ENCODE peak calls at places on chromosomes 5 and 9, in five cellular contexts. One of them, this sample, is unnamed. For H3K27me3 and H3K4me1, the result is how much of the 10 kb centered on the place peaks cover.

GRCh38 chr9:128892223-128892892 is 10.4 kb downstream of the LRRC8A start:
- DNase-seq in esophagus squamous epithelium: peak
- DNase-seq in Peyer's patch: peak
- DNase-seq in GM12878: no peak
- DNase-seq in heart left ventricle: peak
- DNase-seq in this sample: peak

GRCh38 chr5:6710078-6710477 is 3.2 kb upstream of the TENT4A start:
- DNase-seq in esophagus squamous epithelium: no peak
- DNase-seq in GM12878: no peak
- DNase-seq in Peyer's patch: no peak
- DNase-seq in heart left ventricle: no peak
- DNase-seq in this sample: no peak

GRCh38 chr9:13786131-13786530 is 506.6 kb upstream of the MPDZ start:
- DNase-seq in heart left ventricle: peak
- DNase-seq in Peyer's patch: no peak
- DNase-seq in esophagus squamous epithelium: no peak
- DNase-seq in GM12878: no peak
- DNase-seq in this sample: no peak

GRCh38 chr5:72552041-72552557 is 44.9 kb upstream of the ZNF366 start:
- DNase-seq in esophagus squamous epithelium: no peak
- DNase-seq in GM12878: no peak
- DNase-seq in heart left ventricle: no peak
- DNase-seq in Peyer's patch: no peak
- DNase-seq in this sample: no peak

GRCh38 chr5:38601843-38602424 is 45.5 kb upstream of the LIFR start:
- DNase-seq in esophagus squamous epithelium: no peak
- DNase-seq in heart left ventricle: no peak
- DNase-seq in GM12878: no peak
- DNase-seq in Peyer's patch: no peak
- DNase-seq in this sample: no peak

GRCh38 chr5:78597858-78598415 is 50.6 kb downstream of the LHFPL2 start:
- DNase-seq in Peyer's patch: no peak
- DNase-seq in GM12878: no peak
- DNase-seq in esophagus squamous epithelium: no peak
- DNase-seq in heart left ventricle: no peak
- DNase-seq in this sample: no peak

GRCh38 chr5:167953151-167953788 is 338.2 kb upstream of the WWC1 start:
- DNase-seq in Peyer's patch: no peak
- DNase-seq in esophagus squamous epithelium: no peak
- DNase-seq in GM12878: no peak
- DNase-seq in heart left ventricle: no peak
- DNase-seq in this sample: peak

GRCh38 chr9:91720746-91721705 is 229.0 kb downstream of the ROR2 start:
- DNase-seq in GM12878: no peak
- DNase-seq in heart left ventricle: no peak
- DNase-seq in Peyer's patch: no peak
- DNase-seq in esophagus squamous epithelium: no peak
- DNase-seq in this sample: no peak

GRCh38 chr5:150154618-150155134 is 969 bp downstream of the PDGFRB start:
- DNase-seq in GM12878: no peak
- DNase-seq in heart left ventricle: no peak
- DNase-seq in Peyer's patch: no peak
- DNase-seq in esophagus squamous epithelium: no peak
- DNase-seq in this sample: no peak

GRCh38 chr9:127883959-127884358 is 6.5 kb upstream of the AK1 start:
- DNase-seq in heart left ventricle: peak
- DNase-seq in Peyer's patch: no peak
- DNase-seq in GM12878: no peak
- DNase-seq in esophagus squamous epithelium: no peak
- DNase-seq in this sample: no peak

GRCh38 chr5:72649449-72649848 is 142.2 kb upstream of the ZNF366 start:
- DNase-seq in heart left ventricle: no peak
- DNase-seq in GM12878: no peak
- DNase-seq in Peyer's patch: no peak
- DNase-seq in esophagus squamous epithelium: no peak
- DNase-seq in this sample: no peak

GRCh38 chr9:125749951-125750655 is 2.9 kb downstream of the PBX3 start:
- DNase-seq in Peyer's patch: no peak
- DNase-seq in heart left ventricle: no peak
- DNase-seq in GM12878: no peak
- DNase-seq in esophagus squamous epithelium: no peak
- DNase-seq in this sample: no peak

GRCh38 chr5:66072031-66072430 is 72.1 kb upstream of the SREK1 start:
- DNase-seq in GM12878: no peak
- DNase-seq in heart left ventricle: no peak
- DNase-seq in esophagus squamous epithelium: no peak
- DNase-seq in Peyer's patch: no peak
- DNase-seq in this sample: no peak

GRCh38 chr5:130747556-130747955 is 417.5 kb downstream of the HINT1 start:
- DNase-seq in heart left ventricle: no peak
- DNase-seq in GM12878: no peak
- DNase-seq in Peyer's patch: no peak
- DNase-seq in esophagus squamous epithelium: no peak
- DNase-seq in this sample: no peak

GRCh38 chr5:151738125-151738848 is 20.1 kb downstream of the ATOX1 start:
- DNase-seq in Peyer's patch: no peak
- DNase-seq in esophagus squamous epithelium: no peak
- DNase-seq in GM12878: no peak
- DNase-seq in heart left ventricle: no peak
- DNase-seq in this sample: no peak

GRCh38 chr9:1495684-1496083 is 445.5 kb downstream of the DMRT2 start:
- DNase-seq in Peyer's patch: no peak
- DNase-seq in esophagus squamous epithelium: no peak
- DNase-seq in GM12878: no peak
- DNase-seq in heart left ventricle: no peak
- DNase-seq in this sample: no peak

GRCh38 chr9:120920495-120921178 is 6.0 kb downstream of the TRAF1 start:
- DNase-seq in heart left ventricle: no peak
- DNase-seq in GM12878: no peak
- DNase-seq in esophagus squamous epithelium: no peak
- DNase-seq in Peyer's patch: no peak
- DNase-seq in this sample: no peak

GRCh38 chr5:74370168-74370567 is 270.4 kb downstream of the ENC1 start:
- DNase-seq in esophagus squamous epithelium: no peak
- DNase-seq in GM12878: no peak
- DNase-seq in Peyer's patch: no peak
- DNase-seq in heart left ventricle: no peak
- DNase-seq in this sample: peak

GRCh38 chr9:128470560-128470959 is 14.8 kb downstream of the ODF2 start:
- DNase-seq in GM12878: no peak
- DNase-seq in Peyer's patch: no peak
- DNase-seq in heart left ventricle: no peak
- DNase-seq in esophagus squamous epithelium: no peak
- DNase-seq in this sample: no peak

GRCh38 chr9:121778252-121779225 is 127.1 kb downstream of the DAB2IP start:
- DNase-seq in heart left ventricle: no peak
- DNase-seq in GM12878: no peak
- DNase-seq in esophagus squamous epithelium: no peak
- DNase-seq in Peyer's patch: no peak
- DNase-seq in this sample: no peak

GRCh38 chr5:170782438-170782837 is 1.1 kb upstream of the GABRP start:
- DNase-seq in GM12878: no peak
- DNase-seq in heart left ventricle: no peak
- DNase-seq in Peyer's patch: no peak
- DNase-seq in esophagus squamous epithelium: no peak
- DNase-seq in this sample: no peak

GRCh38 chr5:60489377-60489776 is 210.6 kb downstream of the DEPDC1B start:
- DNase-seq in GM12878: no peak
- DNase-seq in esophagus squamous epithelium: no peak
- DNase-seq in Peyer's patch: no peak
- DNase-seq in heart left ventricle: no peak
- DNase-seq in this sample: no peak

GRCh38 chr5:52007230-52007858 is 624.1 kb downstream of the ISL1 start:
- DNase-seq in GM12878: no peak
- DNase-seq in esophagus squamous epithelium: no peak
- DNase-seq in Peyer's patch: no peak
- DNase-seq in heart left ventricle: no peak
- DNase-seq in this sample: no peak

GRCh38 chr5:33379757-33380156 is 61.0 kb upstream of the TARS1 start:
- DNase-seq in esophagus squamous epithelium: no peak
- DNase-seq in GM12878: no peak
- DNase-seq in Peyer's patch: no peak
- DNase-seq in heart left ventricle: no peak
- DNase-seq in this sample: no peak

GRCh38 chr9:83119873-83120272 is 56.9 kb upstream of the RASEF start:
- DNase-seq in GM12878: no peak
- DNase-seq in Peyer's patch: no peak
- DNase-seq in heart left ventricle: no peak
- DNase-seq in esophagus squamous epithelium: no peak
- DNase-seq in this sample: no peak

DNA sequence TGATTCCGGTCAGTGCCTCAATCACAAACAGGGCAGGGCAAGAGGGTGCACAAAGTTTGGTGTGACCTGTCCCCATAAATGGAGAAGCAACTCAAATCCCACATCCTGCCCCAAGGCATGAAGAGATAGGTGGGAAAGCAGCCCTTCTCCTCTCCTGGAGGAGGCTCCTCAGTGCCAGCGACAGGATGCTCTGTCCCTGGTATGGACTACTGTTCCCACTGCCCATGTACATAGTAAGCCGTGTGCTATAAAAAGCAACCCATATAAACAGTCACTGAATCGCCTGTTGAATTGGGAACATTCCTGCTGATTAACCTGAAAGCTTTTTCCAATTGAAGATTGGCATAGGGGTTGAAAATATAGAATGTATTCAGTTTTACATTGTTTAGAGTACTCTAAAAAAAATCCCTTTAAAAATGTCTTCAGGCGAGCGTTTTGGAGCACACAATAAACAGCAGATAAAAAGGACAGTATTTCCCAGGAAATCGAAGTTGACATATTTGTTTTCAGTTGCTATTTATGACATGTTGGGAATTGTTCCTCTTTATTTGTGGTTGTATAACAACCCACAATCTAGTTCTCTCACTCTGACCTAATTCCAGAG is 513.9 kb downstream of the DIRAS2 start:
- DNase-seq in esophagus squamous epithelium: no peak
- DNase-seq in Peyer's patch: no peak
- DNase-seq in heart left ventricle: no peak
- DNase-seq in GM12878: no peak
- DNase-seq in this sample: no peak
- H3K4me3 ChIP-seq in esophagus squamous epithelium: no peak
- H3K4me3 ChIP-seq in Peyer's patch: no peak
- H3K4me3 ChIP-seq in heart left ventricle: no peak
- H3K4me3 ChIP-seq in GM12878: no peak
- H3K4me3 ChIP-seq in this sample: no peak

GRCh38 chr5:42950466-42951168 is 89.5 kb downstream of the ANXA2R start:
- DNase-seq in esophagus squamous epithelium: peak
- DNase-seq in heart left ventricle: peak
- DNase-seq in Peyer's patch: peak
- DNase-seq in GM12878: peak
- DNase-seq in this sample: peak

GRCh38 chr5:42951169-42951846 is 88.8 kb downstream of the ANXA2R start:
- DNase-seq in GM12878: peak
- DNase-seq in esophagus squamous epithelium: no peak
- DNase-seq in Peyer's patch: peak
- DNase-seq in heart left ventricle: peak
- DNase-seq in this sample: no peak

GRCh38 chr5:42949348-42950090 is 90.6 kb downstream of the ANXA2R start:
- DNase-seq in GM12878: peak
- DNase-seq in esophagus squamous epithelium: peak
- DNase-seq in Peyer's patch: no peak
- DNase-seq in heart left ventricle: peak
- DNase-seq in this sample: no peak

GRCh38 chr5:42948961-42949347 is 91.2 kb downstream of the ANXA2R start:
- DNase-seq in esophagus squamous epithelium: no peak
- DNase-seq in heart left ventricle: no peak
- DNase-seq in Peyer's patch: no peak
- DNase-seq in GM12878: no peak
- DNase-seq in this sample: no peak

DNA sequence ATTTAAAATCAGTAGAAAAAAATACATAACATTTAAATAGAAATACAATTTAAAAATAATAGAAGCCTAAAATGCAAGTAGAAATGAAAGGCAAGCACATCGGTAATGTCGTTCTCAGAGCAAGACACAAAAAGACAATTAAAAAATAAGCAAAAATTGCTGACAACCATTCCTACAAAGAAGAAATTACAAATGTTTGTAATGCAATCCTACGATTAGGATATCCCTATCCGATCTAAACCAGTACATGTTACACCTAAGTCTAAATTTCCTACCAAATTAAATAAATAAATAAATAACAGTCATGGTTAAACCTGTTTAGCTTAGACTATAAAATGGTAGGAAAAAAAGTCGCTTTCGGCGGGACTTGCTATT is 90.0 kb downstream of the ANXA2R start:
- DNase-seq in heart left ventricle: no peak
- DNase-seq in Peyer's patch: no peak
- DNase-seq in esophagus squamous epithelium: no peak
- DNase-seq in GM12878: no peak
- DNase-seq in this sample: no peak
- H3K27me3 ChIP-seq in heart left ventricle: half or more
- H3K27me3 ChIP-seq in Peyer's patch: under half
- H3K27me3 ChIP-seq in esophagus squamous epithelium: under half
- H3K27me3 ChIP-seq in GM12878: under half
- H3K27me3 ChIP-seq in this sample: under half

GRCh38 chr9:130195638-130196037 is 23.4 kb downstream of the NCS1 start:
- DNase-seq in Peyer's patch: no peak
- DNase-seq in heart left ventricle: no peak
- DNase-seq in esophagus squamous epithelium: no peak
- DNase-seq in GM12878: no peak
- DNase-seq in this sample: no peak
- H3K4me1 ChIP-seq in Peyer's patch: under half
- H3K4me1 ChIP-seq in heart left ventricle: under half
- H3K4me1 ChIP-seq in esophagus squamous epithelium: half or more
- H3K4me1 ChIP-seq in GM12878: under half
- H3K4me1 ChIP-seq in this sample: under half

GRCh38 chr5:136191304-136192014 is 1.5 kb downstream of the SMIM32 start:
- DNase-seq in Peyer's patch: peak
- DNase-seq in heart left ventricle: no peak
- DNase-seq in GM12878: no peak
- DNase-seq in esophagus squamous epithelium: no peak
- DNase-seq in this sample: no peak

GRCh38 chr5:136190904-136191303 is 2.1 kb downstream of the SMIM32 start:
- DNase-seq in heart left ventricle: no peak
- DNase-seq in Peyer's patch: no peak
- DNase-seq in GM12878: no peak
- DNase-seq in esophagus squamous epithelium: no peak
- DNase-seq in this sample: no peak

GRCh38 chr5:136193396-136193935 is 504 bp upstream of the SMIM32 start:
- DNase-seq in esophagus squamous epithelium: no peak
- DNase-seq in GM12878: no peak
- DNase-seq in Peyer's patch: no peak
- DNase-seq in heart left ventricle: no peak
- DNase-seq in this sample: no peak

GRCh38 chr5:136192526-136193395 is at the start of gene SMIM32:
- DNase-seq in heart left ventricle: no peak
- DNase-seq in Peyer's patch: peak
- DNase-seq in esophagus squamous epithelium: no peak
- DNase-seq in GM12878: no peak
- DNase-seq in this sample: no peak

DNA sequence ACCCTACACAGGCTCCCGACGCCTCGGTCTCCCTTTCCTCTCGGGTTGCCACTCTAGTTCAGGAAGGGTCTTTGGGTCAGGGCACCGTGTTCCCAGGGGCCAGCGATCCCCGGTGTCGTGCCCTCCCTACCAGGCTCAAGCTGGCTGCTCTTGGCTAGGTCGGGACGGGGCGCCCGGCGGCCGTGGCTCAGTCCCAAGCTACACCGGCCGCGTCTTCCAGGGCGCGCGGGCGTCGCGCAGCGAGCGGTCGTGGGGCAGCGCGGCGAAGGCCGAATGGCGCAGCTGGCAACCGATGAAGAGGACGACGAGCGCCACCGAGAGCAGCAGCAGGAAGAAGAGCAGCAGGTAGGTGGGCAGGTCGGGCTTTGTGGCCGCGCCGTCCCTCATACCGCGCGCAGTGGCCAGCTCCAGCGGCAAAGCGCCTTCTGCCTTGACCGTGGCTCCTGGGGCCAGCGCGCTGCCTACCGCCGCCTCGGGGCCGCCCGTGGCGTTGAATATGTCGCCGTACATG is 892 bp downstream of the SMIM32 start:
- DNase-seq in esophagus squamous epithelium: no peak
- DNase-seq in Peyer's patch: peak
- DNase-seq in heart left ventricle: no peak
- DNase-seq in GM12878: no peak
- DNase-seq in this sample: no peak
- H3K4me3 ChIP-seq in esophagus squamous epithelium: peak
- H3K4me3 ChIP-seq in Peyer's patch: peak
- H3K4me3 ChIP-seq in heart left ventricle: peak
- H3K4me3 ChIP-seq in GM12878: no peak
- H3K4me3 ChIP-seq in this sample: peak